ENCODE peak calls at places on chromosomes 5 and 9, in ten cellular contexts. E is body of pancreas, R is heart right ventricle, A is glutamatergic neuron, P is dorsolateral prefrontal cortex, Z is kidney, O is cardiac fibroblast, N is mammary epithelial cell, I is neural crest cell, C is WTC11. K is an unnamed sample.

GRCh38 chr5:134122530-134122929 is 8.0 kb downstream of the TCF7 start:
- DNase-seq in E (no peak), R (no peak), A (no peak), P (no peak), Z (no peak), O (no peak), N (no peak), I (no peak), C (no peak), K (no peak)

GRCh38 chr5:33032161-33033085 is 321.3 kb downstream of the NPR3 start:
- DNase-seq in E (no peak), R (no peak), A (no peak), P (no peak), Z (no peak), O (peak), N (no peak), I (no peak), C (no peak), K (no peak)

GRCh38 chr9:85114799-85115198 is 445.3 kb downstream of the NTRK2 start:
- DNase-seq in E (no peak), R (no peak), A (no peak), P (no peak), Z (no peak), O (no peak), N (peak), I (no peak), C (no peak), K (no peak)

GRCh38 chr9:18849910-18850677 is 182.9 kb downstream of the SAXO1 start:
- DNase-seq in E (no peak), R (no peak), A (no peak), P (no peak), Z (no peak), O (no peak), N (no peak), I (no peak), C (no peak), K (no peak)

GRCh38 chr9:94922098-94922607 is 195.7 kb downstream of the AOPEP start:
- DNase-seq in E (peak), R (no peak), A (no peak), P (peak), Z (peak), O (peak), N (peak), I (no peak), C (no peak), K (no peak)

GRCh38 chr5:112385566-112385965 is 33.5 kb downstream of the EPB41L4A start:
- DNase-seq in E (no peak), R (no peak), A (no peak), P (no peak), Z (no peak), O (no peak), N (no peak), I (no peak), C (no peak), K (no peak)

GRCh38 chr5:168409601-168410458 is 76.4 kb upstream of the RARS1 start:
- DNase-seq in E (peak), R (no peak), A (no peak), P (no peak), Z (no peak), O (peak), N (peak), I (no peak), C (no peak), K (no peak)

GRCh38 chr9:129888085-129888808 is 53.0 kb downstream of the USP20 start:
- DNase-seq in E (peak), R (peak), A (no peak), P (no peak), Z (peak), O (no peak), N (no peak), I (no peak), C (no peak), K (no peak)

GRCh38 chr5:64811050-64811640 is 42.4 kb downstream of the CWC27 start:
- DNase-seq in E (no peak), R (no peak), A (no peak), P (no peak), Z (no peak), O (peak), N (peak), I (no peak), C (no peak), K (no peak)

GRCh38 chr5:132283423-132284043 is 10.7 kb upstream of the SLC22A4 start:
- DNase-seq in E (peak), R (no peak), A (no peak), P (no peak), Z (peak), O (peak), N (peak), I (no peak), C (peak), K (peak)

GRCh38 chr9:121862371-121862970 is 211.0 kb downstream of the DAB2IP start:
- DNase-seq in E (no peak), R (no peak), A (no peak), P (no peak), Z (no peak), O (no peak), N (no peak), I (no peak), C (no peak), K (no peak)

GRCh38 chr5:67493676-67494075 is 297.1 kb upstream of the CD180 start:
- DNase-seq in E (peak), R (peak), A (peak), P (peak), Z (no peak), O (peak), N (peak), I (no peak), C (peak), K (peak)

GRCh38 chr9:69549310-69550202 is 122.6 kb downstream of the APBA1 start:
- DNase-seq in E (peak), R (no peak), A (peak), P (no peak), Z (no peak), O (peak), N (no peak), I (peak), C (no peak), K (peak)

GRCh38 chr5:38059876-38060275 is 198.5 kb upstream of the EGFLAM start:
- DNase-seq in E (no peak), R (no peak), A (no peak), P (no peak), Z (no peak), O (no peak), N (no peak), I (no peak), C (no peak), K (no peak)

GRCh38 chr9:113973963-113974413 is 97.9 kb downstream of the ZNF618 start:
- DNase-seq in E (no peak), R (no peak), A (no peak), P (no peak), Z (no peak), O (peak), N (no peak), I (no peak), C (no peak), K (no peak)

GRCh38 chr9:14165376-14166035 is 148.4 kb downstream of the NFIB start:
- DNase-seq in E (no peak), R (no peak), A (no peak), P (no peak), Z (no peak), O (peak), N (peak), I (no peak), C (no peak), K (no peak)

GRCh38 chr5:160432188-160432587 is 10.5 kb downstream of the PTTG1 start:
- DNase-seq in E (no peak), R (no peak), A (no peak), P (no peak), Z (no peak), O (no peak), N (no peak), I (no peak), C (no peak), K (no peak)

GRCh38 chr5:82594097-82594496 is 315.9 kb upstream of the RPS23 start:
- DNase-seq in E (no peak), R (no peak), A (no peak), P (no peak), Z (no peak), O (peak), N (peak), I (no peak), C (no peak), K (no peak)

GRCh38 chr9:122213589-122214413 is 15.0 kb downstream of the LHX6 start:
- DNase-seq in E (peak), R (no peak), A (peak), P (no peak), Z (peak), O (no peak), N (peak), I (peak), C (peak), K (peak)

GRCh38 chr9:34572092-34572491 is 17.4 kb downstream of the CNTFR start:
- DNase-seq in E (no peak), R (peak), A (no peak), P (no peak), Z (no peak), O (no peak), N (no peak), I (no peak), C (no peak), K (no peak)

GRCh38 chr5:91190333-91190680 is 192.8 kb downstream of the ARRDC3 start:
- DNase-seq in E (no peak), R (no peak), A (no peak), P (no peak), Z (no peak), O (no peak), N (no peak), I (no peak), C (no peak), K (no peak)

GRCh38 chr5:5886812-5887486 is 464.5 kb downstream of the ICE1 start:
- DNase-seq in E (peak), R (peak), A (peak), P (no peak), Z (no peak), O (no peak), N (no peak), I (peak), C (peak), K (no peak)

GRCh38 chr5:132093310-132093709 is 19.7 kb downstream of the CSF2 start:
- DNase-seq in E (no peak), R (no peak), A (no peak), P (no peak), Z (no peak), O (no peak), N (no peak), I (no peak), C (no peak), K (no peak)

GRCh38 chr9:114263853-114264510 is 58.9 kb upstream of the ORM1 start:
- DNase-seq in E (no peak), R (peak), A (peak), P (no peak), Z (no peak), O (no peak), N (no peak), I (peak), C (peak), K (peak)

GRCh38 chr9:91037511-91038482 is 236.2 kb downstream of the SYK start:
- DNase-seq in E (peak), R (no peak), A (no peak), P (no peak), Z (peak), O (peak), N (peak), I (no peak), C (no peak), K (no peak)

GRCh38 chr5:90134892-90135291 is 274.7 kb downstream of the CETN3 start:
- DNase-seq in E (peak), R (peak), A (no peak), P (no peak), Z (peak), O (peak), N (no peak), I (no peak), C (no peak), K (no peak)

GRCh38 chr5:34555699-34556513 is 100.2 kb upstream of the RAI14 start:
- DNase-seq in E (no peak), R (no peak), A (no peak), P (no peak), Z (no peak), O (no peak), N (no peak), I (no peak), C (no peak), K (peak)

GRCh38 chr9:86795861-86796497 is 151.3 kb downstream of the GAS1 start:
- DNase-seq in E (peak), R (no peak), A (no peak), P (no peak), Z (no peak), O (peak), N (no peak), I (no peak), C (no peak), K (no peak)
- TF ChIP-seq CTCF in E (no peak), R (no peak), A (no peak), P (no peak), Z (no peak), O (peak), N (peak), I (peak), C (no peak), K (no peak)

GRCh38 chr9:99820330-99821186 is 1.1 kb upstream of the NR4A3 start:
- DNase-seq in E (peak), R (peak), A (no peak), P (no peak), Z (peak), O (peak), N (peak), I (no peak), C (no peak), K (no peak)

GRCh38 chr9:99819484-99820329 is 2.0 kb upstream of the NR4A3 start:
- DNase-seq in E (peak), R (peak), A (peak), P (peak), Z (peak), O (peak), N (peak), I (peak), C (peak), K (peak)

GRCh38 chr9:99822096-99822595 is 461 bp downstream of the NR4A3 start:
- DNase-seq in E (peak), R (no peak), A (no peak), P (no peak), Z (no peak), O (peak), N (no peak), I (no peak), C (no peak), K (no peak)

GRCh38 chr9:99822596-99823391 is 1.1 kb downstream of the NR4A3 start:
- DNase-seq in E (peak), R (peak), A (peak), P (peak), Z (peak), O (peak), N (peak), I (peak), C (peak), K (peak)

DNA sequence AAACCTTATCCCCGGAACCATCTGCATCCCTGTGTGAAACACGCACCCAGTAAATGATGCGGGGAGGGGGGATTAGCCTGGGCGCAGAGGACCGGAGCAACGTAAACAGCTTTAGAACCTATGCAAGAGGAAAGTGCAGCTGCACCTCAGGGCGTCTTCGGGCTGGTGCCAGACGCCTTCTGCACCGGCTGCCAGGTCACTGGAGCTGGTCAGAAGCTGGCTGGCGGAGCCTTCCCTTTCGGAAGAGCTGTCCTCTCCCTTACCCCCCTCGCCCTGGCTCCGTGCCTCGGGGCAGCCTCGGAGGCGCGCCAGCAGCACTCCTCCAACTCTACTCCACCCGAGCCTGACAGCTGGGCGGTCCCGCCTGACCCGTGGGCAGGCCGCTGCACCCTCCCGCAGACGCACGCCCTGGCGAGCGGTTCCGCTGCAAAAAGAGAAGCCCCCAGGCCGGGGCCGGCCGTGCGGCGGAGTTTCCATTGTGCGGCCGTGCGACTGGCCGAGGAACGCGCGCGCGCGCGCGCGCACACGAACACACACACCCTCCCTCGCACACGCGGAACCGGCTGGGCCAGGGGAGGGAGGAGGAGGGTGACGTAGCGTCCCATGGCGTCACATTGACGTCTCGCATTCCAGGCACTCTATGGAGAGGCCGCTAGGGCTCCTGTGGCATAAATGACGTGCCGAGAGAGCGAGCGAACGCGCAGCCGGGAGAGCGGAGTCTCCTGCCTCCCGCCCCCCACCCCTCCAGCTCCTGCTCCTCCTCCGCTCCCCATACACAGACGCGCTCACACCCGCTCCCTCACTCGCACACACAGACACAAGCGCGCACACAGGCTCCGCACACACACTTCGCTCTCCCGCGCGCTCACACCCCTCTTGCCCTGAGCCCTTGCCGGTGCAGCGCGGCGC is at the start of gene NR4A3:
- DNase-seq in E (peak), R (peak), A (peak), P (peak), Z (peak), O (peak), N (peak), I (peak), C (peak), K (peak)
- TF ChIP-seq CTCF in E (peak), R (peak), A (no peak), P (peak), Z (peak), O (peak), N (peak), I (peak), C (no peak), K (peak)

GRCh38 chr5:129912601-129913000 is 8.3 kb downstream of the CHSY3 start:
- DNase-seq in E (no peak), R (no peak), A (no peak), P (no peak), Z (no peak), O (no peak), N (no peak), I (no peak), C (no peak), K (no peak)
- TF ChIP-seq CTCF in E (no peak), R (no peak), A (no peak), P (no peak), Z (no peak), O (no peak), N (no peak), I (no peak), C (no peak), K (no peak)

GRCh38 chr5:122781465-122781864 is 6.6 kb downstream of the SNX2 start:
- DNase-seq in E (no peak), R (no peak), A (no peak), P (no peak), Z (no peak), O (no peak), N (no peak), I (no peak), C (no peak), K (no peak)
- TF ChIP-seq CTCF in E (no peak), R (no peak), A (no peak), P (no peak), Z (no peak), O (no peak), N (no peak), I (no peak), C (no peak), K (no peak)